ENCODE peak calls at places on chromosomes 4 and X, in four cellular contexts. A, V, Z and G are unnamed samples.

GRCh38 chr4:99815597-99816011 is 1.0 kb upstream of the DAPP1 start:
- DNase-seq in A (no peak), V (no peak), Z (no peak), G (no peak)

GRCh38 chr4:72286185-72286584 is 254.4 kb downstream of the NPFFR2 start:
- DNase-seq in A (no peak), V (peak), Z (no peak), G (no peak)

GRCh38 chrX:137969191-137969590 is 403.3 kb downstream of the ZIC3 start:
- DNase-seq in A (no peak), V (no peak), Z (no peak), G (no peak)

GRCh38 chr4:179666226-179666625 is 2224.0 kb upstream of the AGA start:
- DNase-seq in A (no peak), V (no peak), Z (no peak), G (no peak)

GRCh38 chrX:106874075-106874474 is 29.1 kb downstream of the RIPPLY1 start:
- DNase-seq in A (no peak), V (peak), Z (peak), G (no peak)

GRCh38 chr4:80333121-80333520 is 2.4 kb upstream of the CFAP299 start:
- DNase-seq in A (no peak), V (no peak), Z (no peak), G (no peak)

GRCh38 chr4:62622084-62622483 is 1422.0 kb downstream of the ADGRL3 start:
- DNase-seq in A (no peak), V (no peak), Z (no peak), G (no peak)

GRCh38 chrX:55593296-55593695 is 29.9 kb upstream of the FOXR2 start:
- DNase-seq in A (no peak), V (peak), Z (no peak), G (no peak)

GRCh38 chr4:132824721-132825120 is 324.4 kb upstream of the PCDH10 start:
- DNase-seq in A (no peak), V (no peak), Z (no peak), G (no peak)

GRCh38 chr4:80073362-80074008 is 456 bp upstream of the ANTXR2 start:
- DNase-seq in A (peak), V (no peak), Z (no peak), G (peak)

GRCh38 chr4:145909773-145910172 is 28.9 kb downstream of the ZNF827 start:
- DNase-seq in A (no peak), V (no peak), Z (no peak), G (no peak)

GRCh38 chr4:39495446-39496208 is 31.6 kb downstream of the UGDH start:
- DNase-seq in A (no peak), V (no peak), Z (no peak), G (no peak)

GRCh38 chr4:6674500-6675149 is 19.1 kb upstream of the S100P start:
- DNase-seq in A (peak), V (peak), Z (peak), G (no peak)

GRCh38 chr4:70838400-70838971 is 1.2 kb downstream of the GRSF1 start:
- DNase-seq in A (no peak), V (peak), Z (no peak), G (peak)

GRCh38 chrX:39854772-39855747 is 242.7 kb downstream of the BCOR start:
- DNase-seq in A (no peak), V (no peak), Z (no peak), G (peak)

GRCh38 chr4:57501715-57502114 is 391.5 kb upstream of the IGFBP7 start:
- DNase-seq in A (no peak), V (no peak), Z (no peak), G (no peak)

GRCh38 chr4:112677519-112678091 is 40.7 kb downstream of the LARP7 start:
- DNase-seq in A (no peak), V (no peak), Z (no peak), G (no peak)

GRCh38 chr4:77652237-77652897 is 46.7 kb downstream of the CXCL13 start:
- DNase-seq in A (no peak), V (no peak), Z (no peak), G (no peak)

GRCh38 chr4:2805712-2806391 is 13.0 kb downstream of the SH3BP2 start:
- DNase-seq in A (no peak), V (no peak), Z (no peak), G (no peak)

GRCh38 chr4:73311428-73311827 is 52.8 kb upstream of the ANKRD17 start:
- DNase-seq in A (no peak), V (no peak), Z (peak), G (no peak)

GRCh38 chr4:151961456-151961855 is 200.6 kb upstream of the GATB start:
- DNase-seq in A (no peak), V (no peak), Z (no peak), G (no peak)

GRCh38 chr4:146121757-146122156 is 53.8 kb upstream of the LSM6 start:
- DNase-seq in A (no peak), V (no peak), Z (no peak), G (no peak)

GRCh38 chr4:123870283-123870876 is 473.8 kb downstream of the SPRY1 start:
- DNase-seq in A (no peak), V (no peak), Z (no peak), G (no peak)

GRCh38 chr4:123867910-123868587 is 471.5 kb downstream of the SPRY1 start:
- DNase-seq in A (no peak), V (no peak), Z (no peak), G (no peak)

GRCh38 chr4:123866796-123867195 is 470.2 kb downstream of the SPRY1 start:
- DNase-seq in A (no peak), V (no peak), Z (no peak), G (no peak)

GRCh38 chr4:123871351-123871750 is 474.8 kb downstream of the SPRY1 start:
- DNase-seq in A (no peak), V (no peak), Z (no peak), G (no peak)

GRCh38 chr4:123869517-123870282 is 473.1 kb downstream of the SPRY1 start:
- DNase-seq in A (no peak), V (no peak), Z (no peak), G (no peak)
- TF ChIP-seq POLR2AphosphoS5 in A (no peak), V (no peak), Z (no peak), G (no peak)

DNA sequence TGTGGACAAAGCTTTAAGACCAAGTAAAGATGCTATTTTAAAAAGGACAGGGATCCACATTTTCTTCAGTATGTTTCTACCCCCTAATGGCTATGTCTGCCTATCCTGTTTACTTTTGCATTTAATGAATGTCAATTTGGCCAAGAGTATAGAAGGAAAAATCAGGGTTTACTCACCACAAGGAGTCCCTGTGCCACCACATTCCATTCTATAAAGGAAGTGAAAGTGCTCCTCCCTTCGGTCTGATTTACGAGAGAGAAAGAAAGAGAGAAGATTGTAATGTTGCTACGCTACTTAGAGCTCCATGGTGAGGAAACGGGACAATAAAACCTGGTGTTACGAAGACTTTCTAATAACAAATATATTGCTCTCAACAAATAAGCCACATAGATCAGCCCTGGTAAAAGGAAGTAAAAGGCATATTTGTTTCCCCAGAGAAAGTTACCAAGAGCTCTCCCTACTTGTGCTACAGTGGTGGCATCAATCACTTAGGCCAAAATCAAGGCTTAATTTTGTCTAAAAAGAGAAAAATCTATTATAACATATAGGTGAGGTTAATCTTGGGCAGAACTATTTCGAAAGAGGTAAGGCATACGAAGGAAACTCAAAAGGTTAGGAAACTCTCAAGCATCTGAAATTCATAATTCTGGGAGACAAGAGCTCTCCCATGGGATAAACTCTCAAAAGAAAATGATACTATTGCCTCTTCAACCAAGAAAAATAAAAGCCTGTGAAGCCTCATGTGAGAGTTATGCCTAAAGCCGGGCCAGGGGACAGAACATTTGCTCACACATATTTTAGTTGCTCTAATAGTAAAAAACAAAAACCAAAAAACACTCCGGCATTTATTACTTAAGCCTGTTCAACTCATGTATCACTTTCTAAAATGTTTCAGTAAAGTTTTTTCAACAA is 29.5 kb downstream of the TAPT1 start:
- DNase-seq in A (no peak), V (no peak), Z (no peak), G (no peak)
- TF ChIP-seq TAF1 in A (no peak), V (no peak), Z (no peak), G (no peak)

DNA sequence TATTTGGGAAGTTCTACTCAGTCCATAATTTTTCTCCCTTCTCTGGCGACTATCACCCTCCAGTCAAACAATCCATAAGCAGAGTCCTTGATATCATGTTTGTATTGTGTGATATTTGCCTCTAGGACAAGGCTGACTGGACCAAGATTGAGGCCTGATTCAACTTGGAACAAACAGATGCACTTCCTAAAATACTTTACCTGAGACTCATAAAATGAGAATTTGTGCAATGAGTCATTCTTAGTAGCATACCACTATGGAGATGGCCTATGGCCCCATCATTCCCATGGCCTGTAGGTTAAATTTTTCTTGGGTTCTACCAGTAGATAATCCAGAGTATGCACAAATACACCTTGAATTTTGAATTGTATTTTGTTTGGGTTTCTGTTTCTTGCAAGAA is 74.2 kb upstream of the DMD start:
- DNase-seq in A (no peak), V (no peak), Z (no peak), G (no peak)
- TF ChIP-seq POLR2AphosphoS5 in A (no peak), V (no peak), Z (no peak), G (no peak)

DNA sequence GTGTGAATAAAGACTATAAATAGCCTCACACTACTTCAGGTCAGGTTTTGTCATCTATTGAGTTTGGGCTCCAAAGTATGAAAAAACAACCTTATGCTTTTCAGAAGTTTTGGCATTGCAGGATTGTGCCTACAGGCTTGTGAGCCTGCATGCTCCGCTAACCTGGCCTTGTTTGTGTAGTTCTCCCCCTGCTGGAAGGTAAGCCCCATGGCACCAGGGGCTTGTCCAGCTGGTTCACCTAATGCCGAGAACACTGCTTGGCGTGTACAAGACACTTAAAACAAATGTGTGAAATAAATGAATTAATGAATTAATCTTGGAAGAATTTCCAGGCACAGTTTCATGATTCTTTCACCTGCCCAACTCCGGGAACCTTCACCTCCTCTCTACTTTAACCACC is 1.8 kb upstream of the HSD17B10 start:
- DNase-seq in A (no peak), V (peak), Z (peak), G (peak)
- TF ChIP-seq TAF1 in A (no peak), V (no peak), Z (no peak), G (no peak)

GRCh38 chr4:144663852-144664488 is 18.0 kb downstream of the HHIP start:
- DNase-seq in A (no peak), V (no peak), Z (no peak), G (no peak)

GRCh38 chr4:144670776-144671175 is 24.8 kb downstream of the HHIP start:
- DNase-seq in A (no peak), V (no peak), Z (no peak), G (no peak)

GRCh38 chr4:144667500-144667899 is 21.5 kb downstream of the HHIP start:
- DNase-seq in A (no peak), V (no peak), Z (no peak), G (no peak)

GRCh38 chr4:144666539-144667175 is 20.7 kb downstream of the HHIP start:
- DNase-seq in A (no peak), V (no peak), Z (no peak), G (no peak)
- TF ChIP-seq POLR2AphosphoS5 in A (no peak), V (no peak), Z (no peak), G (no peak)